ENCODE peak calls at places on chromosomes 2 and 18, in four cellular contexts. Z is gastrocnemius medialis, A is psoas muscle, D is GM20000. Y is an unnamed sample.

GRCh38 chr18:59501876-59502221 is 142.8 kb upstream of the LMAN1 start:
- DNase-seq in Z (no peak), D (no peak), A (no peak), Y (no peak)

GRCh38 chr2:212863185-212863588 is 288.2 kb downstream of the IKZF2 start:
- DNase-seq in A (no peak), D (no peak), Z (no peak), Y (no peak)

GRCh38 chr2:18290386-18290785 is 270.1 kb downstream of the RDH14 start:
- DNase-seq in A (no peak), Z (no peak), D (no peak), Y (no peak)

GRCh38 chr2:230748087-230748486 is 35.4 kb downstream of the CAB39 start:
- DNase-seq in A (no peak), D (no peak), Z (no peak), Y (no peak)

GRCh38 chr2:174053784-174054183 is 88.6 kb upstream of the SP3 start:
- DNase-seq in D (no peak), A (no peak), Z (no peak), Y (no peak)

GRCh38 chr2:133657591-133657990 is 89.3 kb upstream of the NCKAP5 start:
- DNase-seq in A (no peak), D (no peak), Z (no peak), Y (no peak)

GRCh38 chr2:56372071-56372656 is 188.4 kb downstream of the CCDC85A start:
- DNase-seq in A (no peak), D (no peak), Z (no peak), Y (no peak)

GRCh38 chr2:64063924-64064331 is 44.7 kb upstream of the VPS54 start:
- DNase-seq in A (no peak), Z (no peak), D (no peak), Y (no peak)

GRCh38 chr2:128444044-128444771 is 125.5 kb upstream of the HS6ST1 start:
- DNase-seq in Z (no peak), A (no peak), D (no peak), Y (peak)

GRCh38 chr2:20067992-20068727 is 16.7 kb upstream of the LAPTM4A start:
- DNase-seq in Z (no peak), D (no peak), A (no peak), Y (no peak)

GRCh38 chr18:23824704-23825103 is 135.5 kb downstream of the LAMA3 start:
- DNase-seq in D (no peak), Z (no peak), A (no peak), Y (no peak)

GRCh38 chr2:85917887-85918795 is 29.4 kb upstream of the ST3GAL5 start:
- DNase-seq in D (no peak), A (no peak), Z (no peak), Y (no peak)

GRCh38 chr18:77114564-77115391 is 17.8 kb downstream of the MBP start:
- DNase-seq in A (peak), Z (peak), D (peak), Y (peak)

GRCh38 chr2:26558271-26559043 is 80.5 kb upstream of the OTOF start:
- DNase-seq in Z (no peak), A (no peak), D (no peak), Y (peak)

GRCh38 chr2:43033466-43034241 is 192.8 kb downstream of the ZFP36L2 start:
- DNase-seq in Z (no peak), D (no peak), A (no peak), Y (no peak)

GRCh38 chr2:46200861-46201605 is 96.2 kb upstream of the EPAS1 start:
- DNase-seq in D (no peak), A (no peak), Z (no peak), Y (no peak)

GRCh38 chr2:129903586-129904425 is 75.7 kb upstream of the RAB6C start:
- DNase-seq in A (no peak), D (no peak), Z (no peak), Y (no peak)

GRCh38 chr2:13000644-13001375 is 284.1 kb downstream of the TRIB2 start:
- DNase-seq in D (no peak), Z (no peak), A (no peak), Y (no peak)

GRCh38 chr2:164839914-164840457 is 1.6 kb downstream of the COBLL1 start:
- DNase-seq in D (no peak), Z (no peak), A (no peak), Y (peak)

GRCh38 chr18:73670536-73670935 is 477.1 kb downstream of the FBXO15 start:
- DNase-seq in Z (no peak), A (no peak), D (no peak), Y (no peak)

GRCh38 chr2:1672738-1673137 is 71.6 kb downstream of the PXDN start:
- DNase-seq in A (no peak), Z (no peak), D (no peak), Y (no peak)

GRCh38 chr2:239526038-239526437 is 125.2 kb upstream of the HDAC4 start:
- DNase-seq in D (no peak), Z (no peak), A (no peak), Y (no peak)

GRCh38 chr2:105143467-105144127 is 97.9 kb upstream of the GPR45 start:
- DNase-seq in A (peak), Z (no peak), D (peak), Y (no peak)

GRCh38 chr2:150487537-150488429 is at the start of gene RND3:
- DNase-seq in D (peak), Z (peak), A (peak), Y (peak)

GRCh38 chr2:159775006-159775405 is 23.0 kb downstream of the CD302 start:
- DNase-seq in A (no peak), D (no peak), Z (no peak), Y (no peak)

GRCh38 chr2:159773426-159773825 is 24.6 kb downstream of the CD302 start:
- DNase-seq in D (no peak), A (no peak), Z (no peak), Y (no peak)

GRCh38 chr2:159776321-159776720 is 21.7 kb downstream of the CD302 start:
- DNase-seq in A (no peak), Z (no peak), D (no peak), Y (no peak)

GRCh38 chr2:159773876-159774275 is 24.1 kb downstream of the CD302 start:
- DNase-seq in D (no peak), A (no peak), Z (no peak), Y (no peak)

GRCh38 chr2:159774370-159774990 is 23.5 kb downstream of the CD302 start:
- DNase-seq in D (no peak), Z (no peak), A (no peak), Y (no peak)
- TF ChIP-seq CTCF in D (no peak), Z (no peak), A (no peak), Y (no peak)

DNA sequence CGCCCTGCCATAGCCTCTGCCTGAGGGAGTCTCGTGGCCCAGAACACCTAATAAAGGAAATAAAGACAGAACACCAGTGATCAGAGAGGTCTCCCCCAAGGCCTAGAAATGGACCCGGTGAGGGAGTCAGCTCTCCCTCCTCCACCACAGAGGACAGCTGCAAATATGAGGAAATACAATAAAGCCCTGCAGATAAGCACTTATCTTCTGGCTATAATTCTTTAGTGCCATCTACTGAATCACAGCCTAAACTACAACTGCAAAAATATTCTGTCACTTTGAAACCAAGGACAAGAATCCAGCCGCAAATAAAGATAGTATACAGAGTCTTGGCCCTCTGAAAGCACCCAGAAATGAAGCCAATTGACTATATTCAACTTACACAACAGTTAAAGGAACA is 42.4 kb upstream of the TACR1 start:
- DNase-seq in D (no peak), A (no peak), Z (no peak), Y (no peak)
- TF ChIP-seq CTCF in D (no peak), A (no peak), Z (no peak), Y (peak)

GRCh38 chr2:47239119-47239969 is 84.2 kb upstream of the STPG4 start:
- DNase-seq in A (no peak), D (no peak), Z (no peak), Y (no peak)

GRCh38 chr2:47236503-47237215 is 81.6 kb upstream of the STPG4 start:
- DNase-seq in A (no peak), Z (no peak), D (no peak), Y (no peak)

GRCh38 chr2:47241715-47242114 is 86.6 kb upstream of the STPG4 start:
- DNase-seq in D (no peak), Z (no peak), A (no peak), Y (no peak)

GRCh38 chr2:47235127-47235526 is 80.0 kb upstream of the STPG4 start:
- DNase-seq in Z (no peak), D (no peak), A (no peak), Y (no peak)

DNA sequence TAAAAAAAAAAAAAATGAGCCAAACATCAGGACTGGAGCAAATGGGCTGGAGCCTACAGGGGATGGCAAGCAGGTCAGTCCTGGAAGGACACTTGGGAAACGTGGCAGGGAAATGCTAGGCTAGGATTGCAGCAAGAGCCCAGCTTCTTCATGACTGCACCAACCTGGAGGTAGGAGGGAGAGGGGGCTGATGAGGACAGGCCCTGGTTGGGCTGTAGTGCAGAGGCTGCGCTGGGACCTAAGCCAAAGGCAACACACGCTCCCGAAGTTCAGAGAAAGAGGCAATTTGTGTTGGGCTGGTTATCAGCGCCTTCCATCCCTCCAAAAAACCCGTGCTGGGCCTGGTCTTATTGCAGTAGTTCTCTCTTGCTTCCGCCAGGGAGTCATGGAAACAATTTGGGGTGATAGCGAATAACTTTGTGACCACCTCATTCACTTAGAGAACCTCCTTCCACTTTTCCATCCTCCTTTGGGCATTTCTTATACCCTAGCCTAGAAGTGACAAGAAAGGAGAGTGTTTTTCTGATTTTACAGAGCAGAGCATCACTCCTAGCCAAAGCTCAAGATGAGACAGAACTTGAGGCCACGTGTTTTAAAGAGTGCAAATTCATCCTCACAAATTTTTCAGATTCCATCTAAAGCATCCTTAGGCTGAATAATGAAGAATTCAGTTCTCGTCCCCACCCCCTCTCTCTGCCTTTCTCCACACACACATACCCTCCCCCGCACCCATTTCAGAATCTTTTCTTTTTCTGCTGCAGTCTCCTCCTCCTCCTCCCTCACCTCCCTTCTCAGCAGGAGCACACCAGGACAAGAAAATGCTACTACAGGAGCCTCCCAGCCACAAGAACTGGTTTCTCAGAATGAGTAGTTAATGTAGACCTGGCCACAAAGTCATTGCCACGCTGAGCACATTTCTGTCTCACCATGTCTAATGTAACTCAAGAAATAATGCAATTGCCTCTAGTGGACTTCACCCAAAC is 82.6 kb upstream of the STPG4 start:
- DNase-seq in A (peak), Z (no peak), D (no peak), Y (no peak)
- TF ChIP-seq CTCF in A (no peak), Z (no peak), D (no peak), Y (no peak)

GRCh38 chr2:113046465-113046864 is 6.2 kb downstream of the IL36B start:
- DNase-seq in A (no peak), D (no peak), Z (no peak), Y (no peak)

GRCh38 chr2:113039675-113040074 is 13.0 kb downstream of the IL36B start:
- DNase-seq in Z (no peak), D (no peak), A (no peak), Y (no peak)

GRCh38 chr2:113036763-113037162 is 15.9 kb downstream of the IL36B start:
- DNase-seq in Z (no peak), A (no peak), D (no peak), Y (no peak)

GRCh38 chr2:113039158-113039557 is 13.5 kb downstream of the IL36B start:
- DNase-seq in D (no peak), Z (no peak), A (no peak), Y (no peak)

GRCh38 chr2:113041871-113042270 is 10.8 kb downstream of the IL36B start:
- DNase-seq in Z (no peak), A (no peak), D (no peak), Y (no peak)
- TF ChIP-seq CTCF in Z (no peak), A (no peak), D (no peak), Y (peak)

GRCh38 chr18:75858754-75859153 is 431.3 kb upstream of the SMIM21 start:
- DNase-seq in Z (no peak), D (no peak), A (no peak), Y (no peak)

GRCh38 chr18:75859533-75859932 is 432.0 kb upstream of the SMIM21 start:
- DNase-seq in Z (no peak), A (no peak), D (no peak), Y (no peak)

GRCh38 chr18:75857558-75857957 is 430.1 kb upstream of the SMIM21 start:
- DNase-seq in D (no peak), Z (no peak), A (no peak), Y (no peak)

GRCh38 chr18:75854808-75855207 is 427.3 kb upstream of the SMIM21 start:
- DNase-seq in D (no peak), A (no peak), Z (no peak), Y (no peak)

DNA sequence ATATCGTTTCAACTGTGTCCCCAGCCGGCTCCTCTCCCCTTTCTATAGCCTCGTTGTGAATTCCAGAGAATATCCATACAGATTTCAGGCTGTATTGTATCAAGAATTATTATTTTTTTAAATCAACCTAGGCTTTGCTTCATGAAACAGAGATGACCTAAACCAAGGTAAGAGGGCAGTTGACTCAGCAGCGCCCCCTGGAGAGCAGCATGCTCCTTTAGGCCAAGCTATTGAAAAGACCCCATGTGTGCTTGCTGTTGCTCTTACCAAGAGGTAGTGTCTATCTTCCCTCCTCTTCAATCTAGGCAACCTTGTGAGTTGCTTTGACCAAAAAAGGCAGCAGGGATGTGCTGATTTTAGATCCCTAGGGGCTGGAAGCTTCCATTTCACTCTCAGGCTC is 426.7 kb upstream of the SMIM21 start:
- DNase-seq in D (no peak), Z (no peak), A (no peak), Y (no peak)
- TF ChIP-seq CTCF in D (no peak), Z (no peak), A (peak), Y (peak)

GRCh38 chr2:122960727-122961641 is 1064.1 kb upstream of the CNTNAP5 start:
- DNase-seq in Z (no peak), D (no peak), A (no peak), Y (no peak)
- TF ChIP-seq CTCF in Z (no peak), D (no peak), A (no peak), Y (peak)

GRCh38 chr18:41767960-41768359 is 187.1 kb upstream of the PIK3C3 start:
- DNase-seq in A (no peak), Z (no peak), D (peak), Y (no peak)
- TF ChIP-seq CTCF in A (no peak), Z (no peak), D (no peak), Y (peak)